ENCODE peak calls at places on chromosome 1, in four cellular contexts. One of them, this sample, is unnamed.

GRCh38 chr1:209647212-209647611 is 5.0 kb downstream of the LAMB3 start:
- DNase-seq in astrocyte of the spinal cord: no peak
- DNase-seq in activated T-cell treated with anti-CD3 and anti-CD28 coated beads for 24 hours: no peak
- DNase-seq in HFF-Myc: no peak
- DNase-seq in this sample: no peak

GRCh38 chr1:147077081-147077480 is 95.2 kb downstream of the PRKAB2 start:
- DNase-seq in astrocyte of the spinal cord: no peak
- DNase-seq in HFF-Myc: no peak
- DNase-seq in activated T-cell treated with anti-CD3 and anti-CD28 coated beads for 24 hours: no peak
- DNase-seq in this sample: no peak

GRCh38 chr1:108877324-108877812 is 583 bp downstream of the GPSM2 start:
- DNase-seq in astrocyte of the spinal cord: peak; percentile 46
- DNase-seq in activated T-cell treated with anti-CD3 and anti-CD28 coated beads for 24 hours: no peak
- DNase-seq in HFF-Myc: no peak
- DNase-seq in this sample: no peak

GRCh38 chr1:154182342-154183044 is 9.4 kb downstream of the TPM3 start:
- DNase-seq in HFF-Myc: no peak
- DNase-seq in astrocyte of the spinal cord: peak; percentile 76
- DNase-seq in activated T-cell treated with anti-CD3 and anti-CD28 coated beads for 24 hours: peak; percentile 76
- DNase-seq in this sample: no peak

GRCh38 chr1:23116921-23117699 is 51.5 kb downstream of the LUZP1 start:
- DNase-seq in activated T-cell treated with anti-CD3 and anti-CD28 coated beads for 24 hours: no peak
- DNase-seq in HFF-Myc: no peak
- DNase-seq in astrocyte of the spinal cord: no peak
- DNase-seq in this sample: no peak

GRCh38 chr1:201461193-201461657 is 7.8 kb downstream of the PHLDA3 start:
- DNase-seq in activated T-cell treated with anti-CD3 and anti-CD28 coated beads for 24 hours: no peak
- DNase-seq in astrocyte of the spinal cord: peak; percentile 94
- DNase-seq in HFF-Myc: peak; percentile 81
- DNase-seq in this sample: peak; percentile 64

GRCh38 chr1:51622455-51622913 is 5.6 kb downstream of the OSBPL9 start:
- DNase-seq in HFF-Myc: peak; percentile 48
- DNase-seq in astrocyte of the spinal cord: peak; percentile 60
- DNase-seq in activated T-cell treated with anti-CD3 and anti-CD28 coated beads for 24 hours: no peak
- DNase-seq in this sample: no peak

GRCh38 chr1:26239936-26240335 is 5.9 kb downstream of the CEP85 start:
- DNase-seq in activated T-cell treated with anti-CD3 and anti-CD28 coated beads for 24 hours: no peak
- DNase-seq in astrocyte of the spinal cord: peak; percentile 37
- DNase-seq in HFF-Myc: no peak
- DNase-seq in this sample: no peak

GRCh38 chr1:89085781-89086180 is 20.8 kb upstream of the GBP1 start:
- DNase-seq in HFF-Myc: no peak
- DNase-seq in activated T-cell treated with anti-CD3 and anti-CD28 coated beads for 24 hours: no peak
- DNase-seq in astrocyte of the spinal cord: peak; percentile 18
- DNase-seq in this sample: no peak

GRCh38 chr1:116495534-116495933 is 75.3 kb downstream of the CD58 start:
- DNase-seq in activated T-cell treated with anti-CD3 and anti-CD28 coated beads for 24 hours: no peak
- DNase-seq in astrocyte of the spinal cord: no peak
- DNase-seq in HFF-Myc: no peak
- DNase-seq in this sample: no peak

GRCh38 chr1:36889846-36890245 is 144.5 kb downstream of the GRIK3 start:
- DNase-seq in astrocyte of the spinal cord: no peak
- DNase-seq in HFF-Myc: no peak
- DNase-seq in activated T-cell treated with anti-CD3 and anti-CD28 coated beads for 24 hours: no peak
- DNase-seq in this sample: no peak

GRCh38 chr1:150548632-150549495 is at the start of gene ADAMTSL4:
- DNase-seq in activated T-cell treated with anti-CD3 and anti-CD28 coated beads for 24 hours: no peak
- DNase-seq in HFF-Myc: no peak
- DNase-seq in astrocyte of the spinal cord: peak; percentile 83
- DNase-seq in this sample: no peak

GRCh38 chr1:160083968-160084770 is 2.8 kb downstream of the KCNJ9 start:
- DNase-seq in activated T-cell treated with anti-CD3 and anti-CD28 coated beads for 24 hours: peak; percentile 61
- DNase-seq in astrocyte of the spinal cord: no peak
- DNase-seq in HFF-Myc: no peak
- DNase-seq in this sample: no peak

GRCh38 chr1:243882276-243882675 is 32.2 kb upstream of the AKT3 start:
- DNase-seq in astrocyte of the spinal cord: peak; percentile 64
- DNase-seq in activated T-cell treated with anti-CD3 and anti-CD28 coated beads for 24 hours: no peak
- DNase-seq in HFF-Myc: peak; percentile 31
- DNase-seq in this sample: no peak

GRCh38 chr1:180165096-180165495 is 10.4 kb downstream of the QSOX1 start:
- DNase-seq in astrocyte of the spinal cord: no peak
- DNase-seq in HFF-Myc: no peak
- DNase-seq in activated T-cell treated with anti-CD3 and anti-CD28 coated beads for 24 hours: no peak
- DNase-seq in this sample: no peak

GRCh38 chr1:198529414-198529813 is 11.1 kb downstream of the ATP6V1G3 start:
- DNase-seq in HFF-Myc: peak; percentile 82
- DNase-seq in astrocyte of the spinal cord: peak; percentile 77
- DNase-seq in activated T-cell treated with anti-CD3 and anti-CD28 coated beads for 24 hours: no peak
- DNase-seq in this sample: peak; percentile 65

GRCh38 chr1:112935474-112936289 is 20.3 kb downstream of the SLC16A1 start:
- DNase-seq in HFF-Myc: no peak
- DNase-seq in astrocyte of the spinal cord: peak; percentile 76
- DNase-seq in activated T-cell treated with anti-CD3 and anti-CD28 coated beads for 24 hours: no peak
- DNase-seq in this sample: no peak

GRCh38 chr1:94729287-94729686 is 90.9 kb upstream of the SLC44A3 start:
- DNase-seq in HFF-Myc: no peak
- DNase-seq in activated T-cell treated with anti-CD3 and anti-CD28 coated beads for 24 hours: no peak
- DNase-seq in astrocyte of the spinal cord: peak; percentile 83
- DNase-seq in this sample: no peak

GRCh38 chr1:28071813-28072212 is 16.6 kb downstream of the EYA3 start:
- DNase-seq in activated T-cell treated with anti-CD3 and anti-CD28 coated beads for 24 hours: no peak
- DNase-seq in astrocyte of the spinal cord: no peak
- DNase-seq in HFF-Myc: no peak
- DNase-seq in this sample: no peak

GRCh38 chr1:108503062-108503740 is 53.1 kb downstream of the NBPF6 start:
- DNase-seq in HFF-Myc: peak; percentile 46
- DNase-seq in activated T-cell treated with anti-CD3 and anti-CD28 coated beads for 24 hours: no peak
- DNase-seq in astrocyte of the spinal cord: peak; percentile 46
- DNase-seq in this sample: no peak

GRCh38 chr1:58735591-58735990 is 35.7 kb upstream of the MYSM1 start:
- DNase-seq in HFF-Myc: no peak
- DNase-seq in activated T-cell treated with anti-CD3 and anti-CD28 coated beads for 24 hours: no peak
- DNase-seq in astrocyte of the spinal cord: no peak
- DNase-seq in this sample: no peak

GRCh38 chr1:27004471-27005165 is 8.0 kb downstream of the TENT5B start:
- DNase-seq in HFF-Myc: no peak
- DNase-seq in astrocyte of the spinal cord: no peak
- DNase-seq in activated T-cell treated with anti-CD3 and anti-CD28 coated beads for 24 hours: no peak
- DNase-seq in this sample: no peak

GRCh38 chr1:204641936-204642335 is 43.6 kb downstream of the LRRN2 start:
- DNase-seq in astrocyte of the spinal cord: no peak
- DNase-seq in activated T-cell treated with anti-CD3 and anti-CD28 coated beads for 24 hours: no peak
- DNase-seq in HFF-Myc: no peak
- DNase-seq in this sample: no peak

GRCh38 chr1:5578690-5579089 is 413.5 kb downstream of the NPHP4 start:
- DNase-seq in astrocyte of the spinal cord: no peak
- DNase-seq in HFF-Myc: no peak
- DNase-seq in activated T-cell treated with anti-CD3 and anti-CD28 coated beads for 24 hours: no peak
- DNase-seq in this sample: no peak

GRCh38 chr1:151711044-151711800 is 5.4 kb downstream of the CELF3 start:
- DNase-seq in activated T-cell treated with anti-CD3 and anti-CD28 coated beads for 24 hours: no peak
- DNase-seq in HFF-Myc: no peak
- DNase-seq in astrocyte of the spinal cord: no peak
- DNase-seq in this sample: no peak

GRCh38 chr1:36115931-36116330 is 9.1 kb downstream of the COL8A2 start:
- DNase-seq in HFF-Myc: no peak
- DNase-seq in astrocyte of the spinal cord: peak; percentile 52
- DNase-seq in activated T-cell treated with anti-CD3 and anti-CD28 coated beads for 24 hours: no peak
- DNase-seq in this sample: no peak

GRCh38 chr1:207031632-207032258 is 811 bp downstream of the C1orf116 start:
- DNase-seq in HFF-Myc: no peak
- DNase-seq in activated T-cell treated with anti-CD3 and anti-CD28 coated beads for 24 hours: no peak
- DNase-seq in astrocyte of the spinal cord: no peak
- DNase-seq in this sample: no peak

GRCh38 chr1:198156111-198156744 is 570 bp upstream of the NEK7 start:
- DNase-seq in astrocyte of the spinal cord: peak; percentile 81
- DNase-seq in HFF-Myc: no peak
- DNase-seq in activated T-cell treated with anti-CD3 and anti-CD28 coated beads for 24 hours: peak; percentile 70
- DNase-seq in this sample: no peak